ENCODE peak calls at places on chromosomes 7 and 10, in six cellular contexts. X is mucosa of gallbladder; G is H7; T is SHP77; S is foreskin fibroblast; E is activated CD4-positive, CD25-positive, alpha-beta regulatory T cell treated with anti-CD3 and anti-CD28 coated beads, Interleukin-2, amount 50 U/mL, for 72 hours. B is an unnamed sample.

GRCh38 chr7:1926908-1927306 is 256.8 kb downstream of the ELFN1 start:
- DNase-seq in X (no peak), S (no peak), E (no peak), T (peak), G (no peak), B (no peak)

GRCh38 chr10:75508239-75508813 is 76.9 kb downstream of the LRMDA start:
- DNase-seq in S (peak), G (no peak), X (no peak), E (no peak), T (no peak), B (no peak)

GRCh38 chr7:90625562-90625961 is 29.4 kb downstream of the CDK14 start:
- DNase-seq in E (no peak), X (peak), S (peak), G (peak), T (peak), B (no peak)

GRCh38 chr7:94087664-94088352 is 83.7 kb upstream of the BET1 start:
- DNase-seq in G (peak), T (peak), X (peak), E (no peak), S (peak), B (no peak)

GRCh38 chr10:13526952-13527863 is 1.6 kb downstream of the BEND7 start:
- DNase-seq in S (peak), G (no peak), X (no peak), T (no peak), E (no peak), B (no peak)

GRCh38 chr10:12390733-12391132 is 41.4 kb downstream of the CAMK1D start:
- DNase-seq in T (no peak), E (no peak), X (no peak), S (no peak), G (no peak), B (no peak)

GRCh38 chr7:127667017-127667670 is 15.2 kb downstream of the SND1 start:
- DNase-seq in G (no peak), S (peak), T (no peak), X (no peak), E (no peak), B (no peak)

GRCh38 chr7:96949766-96950165 is 55.6 kb upstream of the DLX6 start:
- DNase-seq in X (no peak), E (no peak), G (no peak), T (peak), S (no peak), B (no peak)

GRCh38 chr7:83925860-83926259 is 268.7 kb downstream of the SEMA3A start:
- DNase-seq in T (no peak), S (no peak), E (no peak), G (no peak), X (no peak), B (no peak)

GRCh38 chr10:96400465-96400864 is 41.7 kb upstream of the OPALIN start:
- DNase-seq in S (no peak), X (no peak), T (no peak), G (no peak), E (no peak), B (no peak)

GRCh38 chr7:45982912-45983719 is 62.0 kb upstream of the IGFBP3 start:
- DNase-seq in G (no peak), S (no peak), T (no peak), X (peak), E (no peak), B (no peak)

GRCh38 chr7:5077740-5078139 is 32.1 kb downstream of the RBAK start:
- DNase-seq in X (no peak), E (no peak), G (no peak), S (no peak), T (peak), B (no peak)

GRCh38 chr10:104406715-104407517 is 53.3 kb downstream of the CFAP58 start:
- DNase-seq in X (no peak), E (no peak), S (peak), G (peak), T (no peak), B (no peak)

GRCh38 chr10:113480828-113481502 is 71.9 kb upstream of the HABP2 start:
- DNase-seq in S (no peak), T (peak), E (no peak), X (no peak), G (no peak), B (no peak)

B was measured in CD8-positive, alpha-beta memory T cell.